ENCODE peak calls at places on chromosomes 7 and 10, in ten cellular contexts. O is CD8-positive, alpha-beta memory T cell; Q is mammary epithelial cell; E is adrenal gland; L is pancreas; C is neuronal stem cell; A is psoas muscle; J is CD4-positive, alpha-beta memory T cell; T is dorsolateral prefrontal cortex; I is left ventricle myocardium inferior. P is an unnamed sample.
A peak's percentile ranks its signal among the peaks of the same experiment; 100 is the strongest.

GRCh38 chr10:93124580-93125318 is 51.1 kb downstream of the CYP26A1 start:
- DNase-seq in E (no peak), T (no peak), Q (no peak), O (peak; percentile 11), C (no peak), I (no peak), A (no peak), L (no peak), J (no peak), P (no peak)

GRCh38 chr7:2614646-2615330 is 17.0 kb upstream of the TTYH3 start:
- DNase-seq in J (no peak), T (no peak), A (no peak), C (no peak), L (no peak), O (no peak), E (no peak), Q (no peak), I (no peak), P (no peak)

GRCh38 chr7:74199551-74200355 is 10.1 kb upstream of the LAT2 start:
- DNase-seq in T (no peak), A (no peak), I (no peak), E (no peak), L (no peak), Q (no peak), J (no peak), O (no peak), C (no peak), P (no peak)

GRCh38 chr7:150979706-150980390 is 1.7 kb upstream of the KCNH2 start:
- DNase-seq in C (no peak), L (peak; percentile 62), J (peak; percentile 31), Q (no peak), I (no peak), A (no peak), E (peak; percentile 55), O (no peak), T (no peak), P (no peak)

GRCh38 chr7:8204674-8205377 is 57.1 kb downstream of the ICA1 start:
- DNase-seq in C (no peak), O (no peak), L (no peak), A (no peak), I (no peak), Q (no peak), J (no peak), E (no peak), T (no peak), P (no peak)

GRCh38 chr10:44994752-44995530 is 5.8 kb upstream of the ZNF22 start:
- DNase-seq in A (no peak), C (no peak), I (no peak), T (no peak), J (no peak), L (peak; percentile 83), O (no peak), E (no peak), Q (no peak), P (no peak)

GRCh38 chr7:19701471-19701870 is 7.4 kb downstream of the POLR1F start:
- DNase-seq in C (no peak), T (no peak), J (no peak), E (no peak), L (no peak), I (no peak), Q (no peak), A (no peak), O (no peak), P (no peak)

GRCh38 chr10:9301148-9301547 is 1246.7 kb downstream of the GATA3 start:
- DNase-seq in I (no peak), C (no peak), A (no peak), Q (peak; percentile 4), L (no peak), T (no peak), E (no peak), O (no peak), J (no peak), P (no peak)

GRCh38 chr7:55177589-55178261 is 158.9 kb downstream of the EGFR start:
- DNase-seq in L (no peak), C (no peak), Q (no peak), I (peak; percentile 51), J (no peak), O (no peak), A (no peak), T (no peak), E (no peak), P (no peak)

GRCh38 chr7:135970682-135971365 is 6.3 kb downstream of the MTPN start:
- DNase-seq in I (no peak), C (no peak), Q (no peak), O (no peak), J (no peak), E (no peak), A (no peak), T (no peak), L (no peak), P (no peak)

GRCh38 chr10:514137-514671 is 175.3 kb downstream of the DIP2C start:
- DNase-seq in Q (no peak), O (no peak), T (peak; percentile 84), L (peak; percentile 87), C (no peak), I (peak; percentile 29), A (no peak), J (no peak), E (no peak), P (no peak)

GRCh38 chr10:86366902-86367338 is 325 bp upstream of the GRID1 start:
- DNase-seq in L (peak; percentile 77), J (no peak), Q (no peak), O (no peak), I (no peak), A (no peak), T (no peak), C (no peak), E (no peak), P (no peak)

GRCh38 chr10:21427804-21428481 is 97.5 kb downstream of the SKIDA1 start:
- DNase-seq in A (no peak), T (no peak), E (no peak), J (no peak), L (no peak), C (no peak), O (no peak), I (no peak), Q (peak; percentile 65), P (no peak)

GRCh38 chr7:125055376-125055775 is 125.8 kb upstream of the POT1 start:
- DNase-seq in O (no peak), Q (no peak), E (no peak), A (no peak), I (no peak), L (no peak), C (no peak), J (no peak), T (no peak), P (no peak)

GRCh38 chr7:149690688-149691446 is 82.5 kb downstream of the ZNF467 start:
- DNase-seq in J (no peak), O (no peak), C (no peak), A (peak; percentile 21), E (peak; percentile 44), T (no peak), I (peak; percentile 17), L (no peak), Q (peak; percentile 96), P (peak; percentile 69)

GRCh38 chr7:91198371-91198770 is 65.9 kb upstream of the FZD1 start:
- DNase-seq in O (no peak), T (no peak), C (no peak), L (no peak), A (no peak), I (no peak), E (no peak), J (no peak), Q (no peak), P (no peak)

GRCh38 chr7:55588976-55589604 is 16.8 kb upstream of the VOPP1 start:
- DNase-seq in A (no peak), O (no peak), L (peak; percentile 32), I (no peak), T (no peak), Q (no peak), E (no peak), J (no peak), C (no peak), P (no peak)

GRCh38 chr7:84847790-84848189 is 339.1 kb downstream of the SEMA3D start:
- DNase-seq in C (no peak), O (no peak), J (no peak), I (no peak), Q (no peak), L (no peak), T (no peak), A (no peak), E (no peak), P (no peak)

GRCh38 chr10:80136134-80136571 is 3.6 kb downstream of the PLAC9 start:
- DNase-seq in E (peak; percentile 38), O (no peak), I (peak; percentile 97), Q (no peak), C (no peak), A (peak; percentile 95), T (no peak), L (peak; percentile 71), J (no peak), P (no peak)
- H3K27ac ChIP-seq in E (no peak overlapping the region), O (no peak overlapping the region), I (peak overlapping the region; percentile 90), Q (no peak overlapping the region), C (no peak overlapping the region), A (peak overlapping the region; percentile 63), T (no peak overlapping the region), L (no peak overlapping the region), J (no peak overlapping the region), P (no peak overlapping the region)

GRCh38 chr10:129962092-129962494 is 2.0 kb downstream of the EBF3 start:
- DNase-seq in C (peak; percentile 26), E (no peak), J (no peak), L (no peak), T (no peak), A (peak; percentile 44), O (no peak), I (no peak), Q (no peak), P (no peak)
- H3K4me3 ChIP-seq in C (no peak overlapping the region), E (no peak overlapping the region), J (no peak overlapping the region), L (no peak overlapping the region), T (no peak overlapping the region), A (peak overlapping the region; percentile 83), O (no peak overlapping the region), I (peak overlapping the region; percentile 75), Q (no peak overlapping the region), P (no peak overlapping the region)

GRCh38 chr10:91253300-91253699 is 32.8 kb downstream of the PCGF5 start:
- DNase-seq in J (no peak), O (no peak), I (no peak), L (no peak), Q (no peak), A (no peak), C (no peak), T (no peak), E (no peak), P (no peak)
- H3K27ac ChIP-seq in J (no peak overlapping the region), O (no peak overlapping the region), I (no peak overlapping the region), L (no peak overlapping the region), Q (no peak overlapping the region), A (no peak overlapping the region), C (no peak overlapping the region), T (no peak overlapping the region), E (no peak overlapping the region), P (no peak overlapping the region)

DNA sequence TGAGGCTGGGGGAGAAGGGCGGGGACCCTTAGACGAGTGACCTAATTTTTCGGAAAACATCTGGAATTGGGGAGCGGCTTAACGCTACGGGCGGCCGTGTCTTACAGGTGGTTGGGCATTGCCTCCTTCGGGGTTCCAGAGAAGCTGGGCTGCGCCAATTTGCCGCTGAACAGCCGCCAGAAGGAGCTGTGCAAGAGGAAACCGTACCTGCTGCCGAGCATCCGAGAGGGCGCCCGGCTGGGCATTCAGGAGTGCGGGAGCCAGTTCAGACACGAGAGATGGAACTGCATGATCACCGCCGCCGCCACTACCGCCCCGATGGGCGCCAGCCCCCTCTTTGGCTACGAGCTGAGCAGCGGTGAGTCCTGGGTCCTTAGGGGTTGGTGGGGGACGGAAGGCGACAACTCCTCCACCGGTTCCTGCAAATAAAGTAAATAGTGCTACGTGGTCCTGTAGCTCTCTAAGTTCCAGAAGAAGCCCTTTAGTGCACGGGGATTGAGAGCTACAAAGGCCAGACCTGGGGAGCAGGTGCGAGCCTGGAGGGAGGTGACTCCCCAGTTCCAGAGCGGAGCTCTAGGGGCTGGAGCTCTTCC is 756 bp downstream of the WNT16 start:
- DNase-seq in T (no peak), E (no peak), A (no peak), Q (peak; percentile 37), J (no peak), O (no peak), C (peak; percentile 43), L (peak; percentile 74), I (no peak), P (no peak)
- H3K4me3 ChIP-seq in T (peak overlapping the region; percentile 37), E (no peak overlapping the region), A (peak overlapping the region; percentile 65), Q (peak overlapping the region; percentile 45), J (no peak overlapping the region), O (no peak overlapping the region), C (peak overlapping the region; percentile 76), L (peak overlapping the region; percentile 14), I (peak overlapping the region; percentile 62), P (peak overlapping the region; percentile 31)

P was measured in keratinocyte.